ENCODE peak calls at places on chromosomes 4 and X, in eight cellular contexts. P is GM03348; U is DMS53; Y is NCI-H2171; K is endothelial cell; M is fibroblast of mammary gland; Q is naive thymus-derived CD4-positive, alpha-beta T cell; R is T-helper 1 cell. B is an unnamed sample.

GRCh38 chrX:138847930-138848329 is 136.4 kb upstream of the FGF13 start:
- DNase-seq in P (peak), U (peak), Y (no peak), K (no peak), M (peak), Q (no peak), R (no peak), B (no peak)

GRCh38 chr4:85474818-85475630 is at the start of gene ARHGAP24:
- DNase-seq in P (peak), U (peak), Y (peak), K (peak), M (peak), Q (no peak), R (no peak), B (peak)

GRCh38 chr4:25810815-25811690 is 51.7 kb downstream of the SEL1L3 start:
- DNase-seq in P (no peak), U (no peak), Y (no peak), K (no peak), M (peak), Q (no peak), R (no peak), B (no peak)

GRCh38 chr4:117900832-117901231 is 133.5 kb upstream of the NDST3 start:
- DNase-seq in P (no peak), U (no peak), Y (no peak), K (no peak), M (no peak), Q (no peak), R (no peak), B (no peak)

GRCh38 chr4:96486563-96486962 is 646.7 kb downstream of the PDHA2 start:
- DNase-seq in P (no peak), U (no peak), Y (no peak), K (no peak), M (no peak), Q (no peak), R (no peak), B (no peak)

GRCh38 chrX:148316446-148316845 is 184.0 kb upstream of the AFF2 start:
- DNase-seq in P (no peak), U (no peak), Y (no peak), K (no peak), M (no peak), Q (no peak), R (no peak), B (no peak)

GRCh38 chr4:71635094-71635493 is 148.8 kb downstream of the GC start:
- DNase-seq in P (no peak), U (peak), Y (peak), K (no peak), M (no peak), Q (no peak), R (no peak), B (no peak)

GRCh38 chrX:14026121-14026520 is 3.6 kb downstream of the GEMIN8 start:
- DNase-seq in P (no peak), U (no peak), Y (no peak), K (no peak), M (no peak), Q (no peak), R (no peak), B (no peak)

GRCh38 chr4:168150651-168151050 is 58.3 kb downstream of the ANXA10 start:
- DNase-seq in P (no peak), U (no peak), Y (no peak), K (no peak), M (no peak), Q (no peak), R (no peak), B (no peak)

GRCh38 chr4:79638735-79639134 is 230.7 kb upstream of the GK2 start:
- DNase-seq in P (no peak), U (peak), Y (no peak), K (no peak), M (no peak), Q (no peak), R (no peak), B (no peak)

GRCh38 chrX:140504371-140505324 is at the start of gene SOX3:
- DNase-seq in P (no peak), U (peak), Y (no peak), K (no peak), M (no peak), Q (no peak), R (no peak), B (no peak)

GRCh38 chr4:138677651-138678202 is 337.9 kb upstream of the NOCT start:
- DNase-seq in P (no peak), U (no peak), Y (no peak), K (no peak), M (no peak), Q (no peak), R (no peak), B (peak)

GRCh38 chrX:17592117-17592516 is 145.2 kb upstream of the SCML1 start:
- DNase-seq in P (no peak), U (no peak), Y (no peak), K (no peak), M (peak), Q (no peak), R (no peak), B (no peak)

GRCh38 chr4:158722291-158722916 is 792 bp downstream of the PPID start:
- DNase-seq in P (peak), U (peak), Y (no peak), K (no peak), M (peak), Q (peak), R (no peak), B (no peak)